ENCODE peak calls at places on chromosomes 16 and 17, in six cellular contexts. L is K562, I is right lobe of liver, F is transverse colon, Q is IMR-90, C is adrenal gland. K is an unnamed sample.
A peak's percentile ranks its signal among the peaks of the same experiment; 100 is the strongest.

GRCh38 chr16:14291941-14292825 is 221.1 kb downstream of the MRTFB start:
- DNase-seq in L (no peak), I (no peak), F (no peak), Q (no peak), C (peak; percentile 12), K (peak; percentile 56)

GRCh38 chr16:53944026-53944425 is 240.1 kb downstream of the FTO start:
- DNase-seq in L (no peak), I (no peak), F (no peak), Q (peak; percentile 7), C (no peak), K (no peak)

GRCh38 chr17:66715076-66715675 is 119.7 kb upstream of the CACNG5 start:
- DNase-seq in L (no peak), I (no peak), F (peak; percentile 30), Q (no peak), C (no peak), K (no peak)

GRCh38 chr17:74186498-74186897 is 17.0 kb upstream of the RPL38 start:
- DNase-seq in L (no peak), I (no peak), F (no peak), Q (no peak), C (no peak), K (no peak)

GRCh38 chr17:35740997-35741931 is 9.8 kb downstream of the RASL10B start:
- DNase-seq in L (peak; percentile 79), I (no peak), F (no peak), Q (no peak), C (no peak), K (peak; percentile 54)

GRCh38 chr16:74774223-74775139 is at the start of gene FA2H:
- DNase-seq in L (peak; percentile 97), I (peak; percentile 86), F (peak; percentile 93), Q (peak; percentile 23), C (peak; percentile 81), K (peak; percentile 76)

GRCh38 chr17:33039874-33040273 is 48.2 kb downstream of the SPACA3 start:
- DNase-seq in L (no peak), I (no peak), F (no peak), Q (peak; percentile 78), C (no peak), K (no peak)

GRCh38 chr17:76736349-76737081 is 616 bp downstream of the SRSF2 start:
- DNase-seq in L (peak; percentile 75), I (peak; percentile 79), F (peak; percentile 82), Q (peak; percentile 60), C (peak; percentile 83), K (peak; percentile 91)

GRCh38 chr17:16519021-16519420 is 27.0 kb upstream of the LRRC75A start:
- DNase-seq in L (no peak), I (no peak), F (no peak), Q (no peak), C (no peak), K (no peak)

GRCh38 chr16:77599793-77600415 is 122.4 kb upstream of the NUDT7 start:
- DNase-seq in L (peak; percentile 22), I (no peak), F (peak; percentile 11), Q (peak; percentile 47), C (peak; percentile 22), K (no peak)

GRCh38 chr16:68732068-68732680 is 4.9 kb upstream of the CDH1 start:
- DNase-seq in L (peak; percentile 84), I (peak; percentile 80), F (peak; percentile 93), Q (no peak), C (no peak), K (no peak)

GRCh38 chr16:54808890-54809289 is 121.8 kb upstream of the IRX5 start:
- DNase-seq in L (no peak), I (no peak), F (no peak), Q (no peak), C (no peak), K (no peak)

DNA sequence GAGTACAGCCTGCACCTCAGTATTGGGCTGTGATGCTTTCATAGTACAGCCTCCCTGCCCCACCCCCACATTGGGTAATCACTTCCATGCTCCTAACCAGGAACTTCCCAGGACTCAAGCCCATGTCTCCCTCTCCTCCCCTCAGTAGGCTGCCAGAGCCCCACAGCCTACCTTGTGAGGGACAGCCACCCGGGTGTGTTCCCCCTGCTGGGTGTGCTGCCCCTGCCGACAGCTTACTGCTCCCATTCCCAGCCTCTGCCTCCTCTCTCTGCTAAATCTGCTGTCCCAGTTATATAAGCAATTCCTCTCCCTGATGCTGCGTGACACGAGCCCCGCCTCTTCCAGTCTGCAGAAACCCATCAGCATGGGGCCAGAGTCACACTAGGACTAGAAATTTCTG is at the start of gene RSKR:
- DNase-seq in L (no peak), I (no peak), F (no peak), Q (no peak), C (no peak), K (no peak)
- H3K36me3 ChIP-seq in L (peaks cover 96% of the 10 kb centered on the region), I (peaks cover 45% of the 10 kb centered on the region), F (no peaks in the 10 kb centered on the region), Q (peaks cover 46% of the 10 kb centered on the region), C (no peaks in the 10 kb centered on the region), K (peaks cover 65% of the 10 kb centered on the region)

GRCh38 chr16:732936-733335 is 6.0 kb downstream of the HAGHL start:
- DNase-seq in L (no peak), I (no peak), F (no peak), Q (peak; percentile 21), C (no peak), K (no peak)
- TF ChIP-seq CTCF in L (peak; percentile 9), I (no peak), F (no peak), Q (no peak), C (no peak), K (no peak)

DNA sequence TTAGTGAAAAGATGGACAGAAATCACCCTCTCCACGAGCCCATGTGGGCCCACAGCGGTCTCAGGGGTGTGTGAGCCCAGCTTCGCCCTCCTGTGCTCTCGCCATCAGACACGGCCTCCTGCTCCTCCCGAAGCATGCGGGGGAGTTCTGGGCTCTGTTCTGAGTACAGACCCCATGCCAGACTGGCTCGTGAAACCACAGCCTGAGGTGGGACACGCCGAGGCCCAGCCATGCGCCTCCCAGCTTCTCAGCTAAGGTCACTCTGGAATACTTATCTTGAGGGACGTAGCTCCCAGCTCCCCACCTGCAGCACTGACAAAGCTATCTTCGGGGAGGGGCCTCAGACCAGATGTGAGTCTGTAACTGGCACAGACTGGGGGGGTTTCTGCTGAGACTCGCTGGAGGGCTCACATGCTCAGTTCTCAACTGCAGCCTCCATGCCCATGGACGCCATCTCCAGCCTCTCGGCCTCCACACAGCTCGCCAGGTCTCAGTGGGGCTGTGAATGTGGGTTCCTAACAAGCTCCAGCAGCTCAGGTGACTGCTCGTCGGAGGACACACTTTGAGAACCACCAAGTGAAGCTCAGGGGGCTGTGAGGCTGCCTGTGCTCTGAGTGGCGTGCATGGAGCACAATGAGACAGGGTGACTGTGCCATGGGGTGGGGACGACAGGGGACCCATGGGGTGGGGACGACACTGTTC is 95.2 kb downstream of the ZNF778 start:
- DNase-seq in L (no peak), I (no peak), F (no peak), Q (no peak), C (no peak), K (no peak)
- TF ChIP-seq POLR2A in L (no peak), I (no peak), F (no peak), Q (no peak), C (no peak), K (no peak)

GRCh38 chr17:7324438-7324779 is 4.7 kb downstream of the NEURL4 start:
- DNase-seq in L (no peak), I (no peak), F (no peak), Q (no peak), C (no peak), K (no peak)
- H3K36me3 ChIP-seq in L (peaks cover 66% of the 10 kb centered on the region), I (peaks cover 42% of the 10 kb centered on the region), F (no peaks in the 10 kb centered on the region), Q (peaks cover 57% of the 10 kb centered on the region), C (no peaks in the 10 kb centered on the region), K (peaks cover 54% of the 10 kb centered on the region)

DNA sequence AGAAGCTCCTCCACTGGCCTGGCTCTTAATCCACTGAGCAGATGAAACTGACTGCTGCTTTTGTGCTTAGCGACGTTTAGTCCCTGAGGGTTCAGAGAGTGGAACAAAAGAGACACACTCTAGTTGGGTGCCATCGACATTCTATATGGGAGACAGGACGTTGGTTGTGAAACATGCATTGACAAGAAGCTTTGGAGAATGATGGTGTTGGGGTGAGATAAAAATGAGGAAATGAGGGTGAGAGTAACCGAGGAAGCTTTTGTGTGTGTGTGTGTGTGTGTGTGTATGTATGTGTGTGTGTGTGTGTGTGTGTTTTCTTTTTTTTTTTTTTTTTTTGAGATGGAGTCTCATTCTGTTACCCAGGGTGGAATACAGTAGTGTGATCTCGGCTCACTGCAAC is 89.5 kb downstream of the ABCC1 start:
- DNase-seq in L (no peak), I (no peak), F (no peak), Q (no peak), C (no peak), K (no peak)
- TF ChIP-seq CTCF in L (no peak), I (no peak), F (no peak), Q (no peak), C (no peak), K (no peak)

GRCh38 chr17:79796570-79797491 is at the start of gene CBX8:
- DNase-seq in L (peak; percentile 95), I (peak; percentile 100), F (peak; percentile 100), Q (peak; percentile 99), C (peak; percentile 99), K (peak; percentile 100)
- TF ChIP-seq POLR2A in L (peak; percentile 80), I (peak; percentile 56), F (peak; percentile 26), Q (peak; percentile 55), C (no peak), K (no peak)

GRCh38 chr16:80511824-80512223 is 29.0 kb upstream of the DYNLRB2 start:
- DNase-seq in L (no peak), I (no peak), F (no peak), Q (no peak), C (no peak), K (no peak)

GRCh38 chr16:80515374-80515773 is 25.4 kb upstream of the DYNLRB2 start:
- DNase-seq in L (no peak), I (no peak), F (no peak), Q (no peak), C (no peak), K (no peak)

GRCh38 chr16:80512460-80512859 is 28.3 kb upstream of the DYNLRB2 start:
- DNase-seq in L (no peak), I (no peak), F (no peak), Q (no peak), C (no peak), K (no peak)

GRCh38 chr16:80507538-80507937 is 33.3 kb upstream of the DYNLRB2 start:
- DNase-seq in L (no peak), I (no peak), F (peak; percentile 23), Q (no peak), C (peak; percentile 50), K (peak; percentile 69)

DNA sequence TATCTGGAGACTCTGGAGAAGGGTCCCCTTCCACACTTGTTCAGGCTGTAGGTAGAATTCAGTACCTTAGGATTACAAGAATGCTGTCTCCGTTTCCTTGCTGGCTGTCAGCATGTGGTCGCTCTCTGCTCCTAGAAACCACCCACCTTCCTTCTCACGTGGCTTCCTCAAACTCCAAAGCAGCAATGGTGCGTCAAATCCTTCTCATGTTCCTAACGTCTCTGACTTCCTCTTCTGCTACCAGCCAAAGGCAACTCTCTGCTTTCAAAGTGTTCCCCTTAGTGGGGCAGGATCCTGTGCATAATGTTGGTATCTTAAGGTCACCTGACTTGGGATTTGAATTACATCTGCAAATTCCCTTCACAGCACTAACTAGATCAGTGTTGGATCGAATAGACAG is 30.9 kb upstream of the DYNLRB2 start:
- DNase-seq in L (no peak), I (no peak), F (no peak), Q (no peak), C (no peak), K (no peak)
- H3K36me3 ChIP-seq in L (no peaks in the 10 kb centered on the region), I (no peaks in the 10 kb centered on the region), F (no peaks in the 10 kb centered on the region), Q (no peaks in the 10 kb centered on the region), C (no peaks in the 10 kb centered on the region), K (no peaks in the 10 kb centered on the region)

GRCh38 chr16:82881517-82881916 is 254.7 kb downstream of the CDH13 start:
- DNase-seq in L (no peak), I (no peak), F (no peak), Q (no peak), C (no peak), K (no peak)
- TF ChIP-seq CTCF in L (no peak), I (no peak), F (no peak), Q (no peak), C (no peak), K (no peak)

K was measured in suprapubic skin.